ENCODE peak calls at places on chromosomes 16 and 17, in eight cellular contexts. V is kidney epithelial cell, B is cardiac fibroblast, E is heart right ventricle, M is cardiac muscle cell, A is WERI-Rb-1, Z is retinal pigment epithelial cell, X is neural progenitor cell. J is an unnamed sample.

GRCh38 chr16:89408315-89408714 is 82.0 kb downstream of the ANKRD11 start:
- DNase-seq in V (no peak), B (no peak), E (peak), M (no peak), A (no peak), Z (no peak), X (no peak), J (no peak)

GRCh38 chr16:610513-611381 is 20.0 kb upstream of the WFIKKN1 start:
- DNase-seq in V (no peak), B (no peak), E (no peak), M (no peak), A (peak), Z (no peak), X (peak), J (no peak)

GRCh38 chr17:33676444-33676843 is 383.3 kb upstream of the ASIC2 start:
- DNase-seq in V (no peak), B (no peak), E (no peak), M (no peak), A (no peak), Z (no peak), X (no peak), J (no peak)

GRCh38 chr17:2406903-2407790 is 6.3 kb upstream of the MNT start:
- DNase-seq in V (peak), B (peak), E (peak), M (peak), A (no peak), Z (peak), X (no peak), J (peak)

GRCh38 chr17:82390860-82391435 is 19.4 kb downstream of the UTS2R start:
- DNase-seq in V (no peak), B (no peak), E (no peak), M (no peak), A (no peak), Z (no peak), X (no peak), J (no peak)

GRCh38 chr17:17055286-17056166 is 13.3 kb downstream of the MPRIP start:
- DNase-seq in V (no peak), B (no peak), E (no peak), M (no peak), A (no peak), Z (no peak), X (no peak), J (no peak)

GRCh38 chr17:7562208-7562605 is 488 bp downstream of the SENP3 start:
- DNase-seq in V (no peak), B (no peak), E (no peak), M (no peak), A (no peak), Z (no peak), X (no peak), J (no peak)

GRCh38 chr17:78883533-78884131 is 19.4 kb downstream of the CEP295NL start:
- DNase-seq in V (peak), B (peak), E (peak), M (peak), A (peak), Z (peak), X (peak), J (peak)

GRCh38 chr17:1951920-1952319 is 73.2 kb downstream of the RTN4RL1 start:
- DNase-seq in V (no peak), B (no peak), E (no peak), M (no peak), A (no peak), Z (no peak), X (no peak), J (no peak)

GRCh38 chr16:13997526-13997925 is 73.6 kb upstream of the MRTFB start:
- DNase-seq in V (no peak), B (no peak), E (no peak), M (no peak), A (no peak), Z (no peak), X (no peak), J (no peak)
- H3K4me3 ChIP-seq in V (no peak), B (no peak), E (no peak), M (no peak), A (no peak), Z (no peak), X (no peak), J (no peak)

DNA sequence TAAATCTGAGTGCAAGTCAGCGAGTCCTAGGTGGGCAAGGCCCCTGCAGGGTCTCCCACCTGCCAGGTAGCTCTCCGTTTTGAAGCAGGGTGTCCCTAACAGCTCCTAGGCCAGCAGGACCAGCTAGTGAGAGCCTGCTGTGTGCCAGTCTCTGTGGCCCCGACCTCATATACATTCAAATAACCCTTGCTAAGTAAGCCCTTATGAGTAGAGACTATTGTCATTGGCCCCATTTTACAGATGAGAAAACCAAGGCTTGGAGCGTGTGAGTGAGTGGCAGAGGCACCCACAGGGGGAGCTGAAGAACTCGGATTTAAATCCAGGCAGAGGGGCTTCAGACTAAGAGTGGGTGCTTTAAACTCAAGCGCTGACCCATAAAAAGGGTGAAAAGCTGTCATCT is 39.7 kb upstream of the EMP2 start:
- DNase-seq in V (no peak), B (no peak), E (no peak), M (no peak), A (no peak), Z (no peak), X (no peak), J (no peak)
- H3K4me3 ChIP-seq in V (no peak), B (no peak), E (no peak), M (no peak), A (no peak), Z (no peak), X (no peak), J (no peak)

GRCh38 chr17:50194441-50195195 is 6.8 kb downstream of the COL1A1 start:
- DNase-seq in V (no peak), B (no peak), E (no peak), M (peak), A (no peak), Z (no peak), X (no peak), J (no peak)
- H3K4me3 ChIP-seq in V (no peak), B (no peak), E (no peak), M (no peak), A (no peak), Z (no peak), X (no peak), J (no peak)

DNA sequence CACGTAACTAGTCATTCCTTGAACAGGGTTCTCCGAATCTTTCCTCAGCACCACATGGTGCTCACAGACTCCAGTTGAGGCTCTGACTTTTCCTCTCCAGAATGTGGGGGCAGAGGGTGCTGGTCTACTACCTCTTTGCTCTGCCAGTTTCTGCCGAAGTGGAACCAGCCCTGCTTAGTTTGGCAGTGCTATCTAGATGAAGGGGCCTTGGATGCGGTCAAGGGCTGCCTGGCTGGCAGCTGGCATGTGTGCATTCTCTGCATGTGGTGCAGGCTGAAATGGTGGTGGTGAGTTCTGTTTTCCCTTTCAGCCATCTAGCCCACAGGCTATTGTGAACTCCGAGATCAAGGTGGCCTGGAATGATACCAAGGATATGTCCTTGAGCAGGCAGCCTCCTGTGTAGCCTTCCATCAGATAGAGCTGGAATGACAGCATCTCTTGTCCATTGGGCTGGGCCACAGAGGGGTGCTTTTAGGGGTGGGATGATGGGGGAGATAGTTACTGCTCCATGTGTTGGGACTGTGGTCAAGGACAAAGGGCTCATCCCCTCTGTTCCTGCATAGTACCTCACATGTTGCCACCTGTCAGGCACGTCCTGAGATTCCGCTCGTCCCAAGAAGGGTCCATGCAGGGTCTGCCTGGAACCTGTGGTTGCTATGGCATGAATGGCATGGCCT is 2.0 kb downstream of the DYNLL2 start:
- DNase-seq in V (no peak), B (no peak), E (no peak), M (no peak), A (no peak), Z (no peak), X (no peak), J (no peak)
- H3K4me3 ChIP-seq in V (peak), B (peak), E (peak), M (peak), A (peak), Z (peak), X (peak), J (peak)

GRCh38 chr17:29138184-29138955 is 41.8 kb downstream of the MYO18A start:
- DNase-seq in V (peak), B (no peak), E (no peak), M (no peak), A (no peak), Z (no peak), X (no peak), J (no peak)

GRCh38 chr17:29140051-29140582 is 40.1 kb downstream of the MYO18A start:
- DNase-seq in V (no peak), B (peak), E (peak), M (peak), A (peak), Z (no peak), X (peak), J (no peak)

GRCh38 chr17:29141484-29141835 is 38.7 kb downstream of the MYO18A start:
- DNase-seq in V (no peak), B (no peak), E (no peak), M (no peak), A (no peak), Z (no peak), X (no peak), J (no peak)

GRCh38 chr17:29138991-29139682 is 41.1 kb downstream of the MYO18A start:
- DNase-seq in V (no peak), B (no peak), E (peak), M (no peak), A (no peak), Z (no peak), X (no peak), J (no peak)

GRCh38 chr17:29140631-29141483 is 39.3 kb downstream of the MYO18A start:
- DNase-seq in V (no peak), B (peak), E (no peak), M (peak), A (no peak), Z (no peak), X (peak), J (no peak)
- H3K4me3 ChIP-seq in V (no peak), B (peak), E (peak), M (peak), A (no peak), Z (no peak), X (no peak), J (peak)

DNA sequence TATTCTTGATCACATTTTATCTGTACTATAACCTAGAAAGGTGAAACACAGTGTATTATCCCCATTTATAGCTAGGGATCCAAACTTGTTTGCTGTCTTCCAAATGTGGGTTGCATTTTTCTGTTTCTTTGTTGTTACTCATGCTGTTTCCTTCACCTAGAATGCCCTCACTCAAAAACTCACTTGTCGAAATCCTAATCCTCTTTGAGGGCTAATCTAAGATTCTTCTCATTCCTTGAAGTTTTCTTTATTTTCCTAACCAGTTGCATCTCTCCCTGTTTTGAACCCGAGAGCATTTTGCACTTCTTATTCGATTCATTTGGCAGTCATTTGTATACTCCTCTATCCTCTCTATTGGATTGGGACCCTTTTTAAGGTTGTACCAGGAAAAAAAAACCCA is 9.6 kb downstream of the CALCOCO2 start:
- DNase-seq in V (no peak), B (peak), E (no peak), M (peak), A (no peak), Z (peak), X (peak), J (no peak)
- H3K4me3 ChIP-seq in V (no peak), B (no peak), E (no peak), M (no peak), A (no peak), Z (no peak), X (no peak), J (no peak)

GRCh38 chr17:68196394-68197090 is 51.3 kb upstream of the AMZ2 start:
- DNase-seq in V (no peak), B (no peak), E (no peak), M (no peak), A (no peak), Z (no peak), X (peak), J (no peak)

GRCh38 chr17:68198931-68199836 is 48.7 kb upstream of the AMZ2 start:
- DNase-seq in V (no peak), B (no peak), E (no peak), M (no peak), A (no peak), Z (no peak), X (peak), J (no peak)

GRCh38 chr17:68197091-68197996 is 50.5 kb upstream of the AMZ2 start:
- DNase-seq in V (no peak), B (no peak), E (no peak), M (no peak), A (peak), Z (no peak), X (peak), J (no peak)

GRCh38 chr17:68199837-68200688 is 47.8 kb upstream of the AMZ2 start:
- DNase-seq in V (no peak), B (no peak), E (no peak), M (no peak), A (no peak), Z (no peak), X (peak), J (no peak)

DNA sequence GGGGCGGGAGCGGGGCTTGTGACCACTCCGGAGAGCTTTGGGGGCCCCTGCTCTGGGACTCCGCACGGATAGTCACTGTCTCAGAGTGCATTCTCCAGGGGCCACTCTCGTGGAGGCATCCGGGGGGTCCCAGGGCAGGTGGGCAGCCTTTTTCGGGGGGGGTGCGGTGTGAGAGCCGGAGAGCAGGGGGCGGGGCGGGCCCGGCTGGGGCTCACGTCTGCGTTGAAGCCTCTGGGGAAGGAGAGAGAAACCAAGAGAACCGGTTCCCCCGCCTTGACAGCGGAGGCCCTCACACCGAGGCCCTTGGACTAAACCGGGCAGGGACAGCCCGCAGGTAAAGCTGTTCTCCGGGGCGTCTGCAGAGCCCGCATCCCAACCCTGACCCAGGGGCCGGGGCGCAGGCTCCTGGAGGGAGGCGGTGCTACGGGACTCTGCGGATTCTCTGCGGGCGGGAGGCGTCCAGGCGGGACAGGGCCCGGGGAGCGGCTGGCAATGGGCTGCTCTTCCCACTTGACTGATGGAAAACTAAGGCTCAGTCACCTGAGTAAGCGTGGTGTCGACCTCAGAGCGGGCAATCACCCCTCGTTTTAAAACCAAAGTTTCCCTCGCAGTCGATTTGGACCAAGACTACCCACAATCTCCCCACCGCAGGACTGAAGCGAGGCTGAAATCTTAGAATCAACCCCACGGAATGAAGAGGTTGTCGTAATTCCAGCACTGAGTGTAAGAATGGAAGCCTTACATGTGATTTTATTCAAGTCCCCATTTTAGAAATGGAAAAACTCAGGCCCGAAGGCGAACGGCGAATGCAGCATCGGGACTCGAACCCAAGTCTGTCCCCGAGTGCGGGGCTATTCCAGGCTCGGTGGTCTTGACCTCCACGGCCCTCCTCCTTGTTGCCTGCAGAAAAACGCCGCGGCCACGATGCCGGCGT is 49.6 kb upstream of the AMZ2 start:
- DNase-seq in V (no peak), B (no peak), E (no peak), M (no peak), A (no peak), Z (no peak), X (peak), J (no peak)
- H3K4me3 ChIP-seq in V (no peak), B (no peak), E (peak), M (peak), A (no peak), Z (no peak), X (peak), J (no peak)

J was measured in skeletal muscle cell.